ENCODE peak calls at places on chromosomes 3 and 15, in eight cellular contexts. Q is IMR-90, U is A549, L is coronary artery, A is H1, J is neural progenitor cell, W is Peyer's patch, T is gastrocnemius medialis. B is an unnamed sample.

GRCh38 chr15:63338170-63338569 is 43.5 kb downstream of the CA12 start:
- DNase-seq in Q (peak), U (no peak), L (no peak), A (no peak), J (no peak), W (no peak), T (no peak), B (no peak)

GRCh38 chr3:181797431-181797830 is 85.7 kb downstream of the SOX2 start:
- DNase-seq in Q (no peak), U (no peak), L (no peak), A (no peak), J (no peak), W (no peak), T (no peak), B (no peak)

GRCh38 chr3:178325330-178325729 is 210.9 kb upstream of the KCNMB2 start:
- DNase-seq in Q (peak), U (peak), L (no peak), A (no peak), J (peak), W (no peak), T (no peak), B (no peak)

GRCh38 chr15:49697121-49697520 is 76.3 kb downstream of the DTWD1 start:
- DNase-seq in Q (peak), U (no peak), L (no peak), A (no peak), J (no peak), W (no peak), T (no peak), B (no peak)

GRCh38 chr15:100727291-100727851 is 125.0 kb downstream of the ASB7 start:
- DNase-seq in Q (no peak), U (no peak), L (peak), A (no peak), J (no peak), W (no peak), T (no peak), B (no peak)

GRCh38 chr15:92869977-92870644 is 30.0 kb upstream of the CHD2 start:
- DNase-seq in Q (peak), U (peak), L (peak), A (no peak), J (no peak), W (no peak), T (no peak), B (no peak)

GRCh38 chr3:36393563-36393962 is 13.3 kb downstream of the STAC start:
- DNase-seq in Q (no peak), U (no peak), L (no peak), A (no peak), J (no peak), W (no peak), T (no peak), B (no peak)

GRCh38 chr3:59839283-59839682 is 789.5 kb upstream of the CFAP20DC start:
- DNase-seq in Q (peak), U (no peak), L (no peak), A (no peak), J (no peak), W (no peak), T (no peak), B (no peak)

GRCh38 chr3:170614214-170614966 is 28.5 kb upstream of the SLC7A14 start:
- DNase-seq in Q (peak), U (peak), L (no peak), A (no peak), J (no peak), W (no peak), T (peak), B (no peak)

GRCh38 chr15:69209661-69210060 is 49.2 kb downstream of the GLCE start:
- DNase-seq in Q (no peak), U (no peak), L (no peak), A (no peak), J (peak), W (no peak), T (no peak), B (no peak)

GRCh38 chr3:132004571-132004970 is 30.2 kb downstream of the CPNE4 start:
- DNase-seq in Q (no peak), U (no peak), L (no peak), A (no peak), J (no peak), W (no peak), T (no peak), B (no peak)

GRCh38 chr3:53194218-53195065 is 33.4 kb downstream of the PRKCD start:
- DNase-seq in Q (peak), U (no peak), L (no peak), A (no peak), J (peak), W (no peak), T (peak), B (no peak)

GRCh38 chr3:39502838-39503145 is 35.3 kb downstream of the MOBP start:
- DNase-seq in Q (no peak), U (no peak), L (no peak), A (no peak), J (no peak), W (no peak), T (no peak), B (no peak)

GRCh38 chr3:168794427-168794826 is 698.7 kb upstream of the GOLIM4 start:
- DNase-seq in Q (no peak), U (no peak), L (no peak), A (no peak), J (no peak), W (no peak), T (no peak), B (no peak)

GRCh38 chr3:168295027-168295426 is 199.3 kb upstream of the GOLIM4 start:
- DNase-seq in Q (no peak), U (no peak), L (no peak), A (no peak), J (no peak), W (no peak), T (no peak), B (no peak)

GRCh38 chr3:133377396-133377795 is 22.5 kb upstream of the BFSP2 start:
- DNase-seq in Q (peak), U (peak), L (peak), A (no peak), J (peak), W (no peak), T (no peak), B (no peak)

GRCh38 chr15:58462547-58462946 is 30.8 kb downstream of the LIPC start:
- DNase-seq in Q (no peak), U (no peak), L (no peak), A (no peak), J (peak), W (no peak), T (no peak), B (no peak)

GRCh38 chr3:156750191-156750873 is 75.8 kb upstream of the LEKR1 start:
- DNase-seq in Q (peak), U (no peak), L (no peak), A (no peak), J (peak), W (no peak), T (no peak), B (no peak)

GRCh38 chr15:72141171-72142084 is 23.2 kb downstream of the SENP8 start:
- DNase-seq in Q (no peak), U (no peak), L (no peak), A (no peak), J (no peak), W (peak), T (no peak), B (no peak)

GRCh38 chr3:111929484-111929883 is 49.3 kb upstream of the ABHD10 start:
- DNase-seq in Q (no peak), U (no peak), L (no peak), A (no peak), J (no peak), W (no peak), T (no peak), B (no peak)

GRCh38 chr15:38187646-38188313 is 64.9 kb upstream of the SPRED1 start:
- DNase-seq in Q (peak), U (no peak), L (no peak), A (no peak), J (no peak), W (no peak), T (no peak), B (no peak)

GRCh38 chr3:188635258-188636038 is 481.5 kb downstream of the LPP start:
- DNase-seq in Q (peak), U (no peak), L (no peak), A (no peak), J (no peak), W (no peak), T (no peak), B (no peak)

GRCh38 chr3:123412811-123413588 is 35.9 kb downstream of the ADCY5 start:
- DNase-seq in Q (no peak), U (no peak), L (no peak), A (no peak), J (no peak), W (no peak), T (no peak), B (no peak)

GRCh38 chr15:51727141-51727897 is 10.1 kb downstream of the LYSMD2 start:
- DNase-seq in Q (peak), U (peak), L (no peak), A (no peak), J (no peak), W (no peak), T (no peak), B (no peak)

GRCh38 chr3:45414823-45415222 is 26.4 kb downstream of the LARS2 start:
- DNase-seq in Q (no peak), U (no peak), L (no peak), A (no peak), J (no peak), W (no peak), T (no peak), B (no peak)

GRCh38 chr3:69209413-69209812 is 87.0 kb upstream of the LMOD3 start:
- DNase-seq in Q (no peak), U (no peak), L (no peak), A (no peak), J (no peak), W (no peak), T (no peak), B (no peak)

GRCh38 chr3:156477306-156477705 is 77.6 kb downstream of the SSR3 start:
- DNase-seq in Q (peak), U (no peak), L (no peak), A (no peak), J (peak), W (no peak), T (no peak), B (no peak)

GRCh38 chr3:150447631-150448465 is 39.8 kb downstream of the TSC22D2 start:
- DNase-seq in Q (no peak), U (no peak), L (no peak), A (no peak), J (no peak), W (no peak), T (no peak), B (no peak)

GRCh38 chr3:49714728-49715550 is 4.5 kb downstream of the AMIGO3 start:
- DNase-seq in Q (no peak), U (no peak), L (no peak), A (no peak), J (no peak), W (no peak), T (no peak), B (no peak)

DNA sequence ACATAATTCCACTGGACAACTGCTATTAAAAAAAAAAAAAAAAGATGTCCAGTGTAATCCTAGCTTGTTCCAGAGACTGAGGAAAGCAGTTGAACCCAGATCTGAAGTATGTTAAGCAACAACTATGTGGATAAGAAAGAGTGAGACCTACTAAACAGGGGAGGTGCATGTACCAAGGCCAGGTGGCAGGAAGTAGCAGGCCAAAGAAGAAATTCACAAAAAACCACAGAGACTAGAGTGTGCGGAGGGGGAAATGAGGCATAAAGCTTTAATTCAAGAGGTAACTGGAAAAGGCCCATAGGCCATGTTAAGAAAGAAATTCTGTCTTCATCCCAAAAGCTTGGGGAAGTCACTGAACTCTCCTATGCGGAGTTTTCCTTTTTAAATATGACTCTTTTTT is 490.0 kb downstream of the NAALADL2 start:
- DNase-seq in Q (no peak), U (no peak), L (no peak), A (no peak), J (no peak), W (no peak), T (no peak), B (no peak)
- H3K27ac ChIP-seq in Q (no peak), U (no peak), L (no peak), A (no peak), J (no peak), W (no peak), T (no peak), B (no peak)

DNA sequence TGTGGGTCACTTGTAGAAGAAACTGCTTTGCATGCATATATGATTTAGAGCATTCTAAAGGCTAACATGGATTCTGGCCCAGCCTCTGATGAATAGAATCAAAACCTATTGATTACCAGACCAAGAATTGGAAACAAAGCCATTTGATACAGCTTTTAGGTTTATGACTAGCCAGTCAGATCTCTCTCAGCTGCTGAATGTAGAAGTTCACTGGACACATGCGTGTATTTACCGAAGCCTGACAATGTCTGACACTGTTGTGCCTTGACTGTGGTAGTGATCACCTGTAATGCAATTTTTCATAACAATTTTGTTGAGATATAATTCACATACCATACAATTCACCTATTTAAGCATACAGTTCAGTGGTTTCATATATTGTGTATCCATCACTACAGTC is 122.0 kb downstream of the FNDC3B start:
- DNase-seq in Q (no peak), U (no peak), L (no peak), A (no peak), J (no peak), W (no peak), T (no peak), B (no peak)
- H3K27ac ChIP-seq in Q (no peak), U (peak), L (no peak), A (no peak), J (no peak), W (no peak), T (no peak), B (no peak)

GRCh38 chr3:58153371-58153770 is 57.4 kb downstream of the DNASE1L3 start:
- DNase-seq in Q (no peak), U (no peak), L (no peak), A (no peak), J (no peak), W (no peak), T (no peak), B (no peak)

GRCh38 chr3:58150130-58150663 is 60.6 kb downstream of the DNASE1L3 start:
- DNase-seq in Q (no peak), U (no peak), L (no peak), A (no peak), J (no peak), W (no peak), T (no peak), B (no peak)

GRCh38 chr3:58150800-58151199 is 60.0 kb downstream of the DNASE1L3 start:
- DNase-seq in Q (no peak), U (no peak), L (no peak), A (no peak), J (no peak), W (no peak), T (no peak), B (no peak)

GRCh38 chr3:58151637-58152036 is 59.1 kb downstream of the DNASE1L3 start:
- DNase-seq in Q (no peak), U (no peak), L (no peak), A (no peak), J (no peak), W (no peak), T (no peak), B (no peak)

GRCh38 chr3:58152225-58153015 is 58.4 kb downstream of the DNASE1L3 start:
- DNase-seq in Q (no peak), U (no peak), L (no peak), A (no peak), J (no peak), W (no peak), T (no peak), B (no peak)
- H3K27ac ChIP-seq in Q (no peak), U (no peak), L (no peak), A (no peak), J (no peak), W (no peak), T (no peak), B (no peak)

GRCh38 chr15:71057143-71057542 is 58.1 kb upstream of the THSD4 start:
- DNase-seq in Q (no peak), U (no peak), L (no peak), A (no peak), J (no peak), W (no peak), T (no peak), B (no peak)

GRCh38 chr15:71056111-71056510 is 59.2 kb upstream of the THSD4 start:
- DNase-seq in Q (no peak), U (no peak), L (no peak), A (no peak), J (no peak), W (no peak), T (no peak), B (no peak)

GRCh38 chr15:71055461-71055860 is 59.8 kb upstream of the THSD4 start:
- DNase-seq in Q (peak), U (peak), L (no peak), A (no peak), J (no peak), W (no peak), T (no peak), B (no peak)

GRCh38 chr15:71054286-71054952 is 60.9 kb upstream of the THSD4 start:
- DNase-seq in Q (peak), U (peak), L (no peak), A (no peak), J (no peak), W (no peak), T (no peak), B (no peak)

GRCh38 chr15:71057581-71057980 is 57.7 kb upstream of the THSD4 start:
- DNase-seq in Q (no peak), U (no peak), L (no peak), A (no peak), J (no peak), W (no peak), T (no peak), B (no peak)
- H3K27ac ChIP-seq in Q (no peak), U (no peak), L (no peak), A (no peak), J (no peak), W (no peak), T (no peak), B (no peak)

DNA sequence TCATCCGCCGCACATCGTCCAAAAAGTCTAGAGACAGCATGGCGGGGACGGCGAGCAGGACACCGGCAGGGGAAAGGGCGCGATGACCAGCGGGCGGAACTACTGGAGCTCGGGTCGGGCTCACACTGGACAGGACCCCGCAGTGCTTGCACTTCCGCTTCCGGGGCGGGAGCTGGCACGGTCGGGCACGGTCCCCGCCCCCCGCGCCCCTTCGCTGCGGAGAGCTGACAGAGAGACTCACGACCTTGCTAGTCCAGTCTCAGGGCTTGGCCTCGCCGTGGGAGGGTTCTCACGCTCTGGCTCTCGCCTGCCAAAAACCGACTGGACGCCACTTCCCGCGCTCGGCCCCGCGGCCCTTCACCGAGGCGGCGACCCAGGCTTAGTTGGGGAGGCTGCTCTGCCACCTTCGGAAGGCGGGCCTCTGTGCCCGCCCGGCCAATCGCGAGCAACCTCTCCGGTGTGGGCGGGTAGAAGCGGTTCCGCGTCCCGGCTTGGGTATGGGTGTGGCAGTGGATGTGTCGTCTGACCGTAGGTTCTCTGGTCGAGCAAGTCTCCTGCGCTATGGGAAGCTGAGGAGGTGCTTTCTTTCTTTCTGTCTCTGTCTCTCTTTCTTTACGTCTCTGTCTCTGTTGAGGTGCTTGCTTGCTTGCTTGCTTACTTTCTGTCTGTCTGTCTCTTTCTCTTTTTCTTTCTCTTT is at the start of gene SEC11A:
- DNase-seq in Q (peak), U (peak), L (peak), A (peak), J (peak), W (peak), T (peak), B (peak)
- H3K27ac ChIP-seq in Q (peak), U (peak), L (peak), A (peak), J (peak), W (peak), T (peak), B (peak)

GRCh38 chr3:17670749-17671148 is 71.7 kb downstream of the TBC1D5 start:
- DNase-seq in Q (no peak), U (no peak), L (no peak), A (no peak), J (no peak), W (no peak), T (no peak), B (no peak)

DNA sequence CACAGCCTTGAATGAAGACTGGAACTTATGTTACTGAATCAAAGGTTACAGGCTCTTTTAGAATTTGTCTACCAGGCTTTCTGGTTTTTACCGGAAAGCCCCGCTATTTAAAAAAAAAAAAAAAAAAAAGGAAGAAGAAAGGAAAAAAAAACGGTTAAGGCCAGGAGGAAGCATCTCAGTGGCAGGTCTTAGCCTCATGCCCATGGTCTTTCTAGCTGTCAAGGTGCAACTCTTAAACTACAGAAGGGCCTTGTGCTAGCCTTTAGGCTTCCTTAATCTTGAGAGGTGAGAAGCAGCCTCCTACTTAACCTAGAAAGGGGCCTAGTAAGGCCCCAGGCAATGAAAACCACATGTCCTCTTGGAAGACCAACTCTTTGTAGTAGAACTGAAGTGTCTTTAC is 77.5 kb downstream of the TBC1D5 start:
- DNase-seq in Q (no peak), U (no peak), L (no peak), A (no peak), J (no peak), W (no peak), T (no peak), B (no peak)
- H3K27ac ChIP-seq in Q (no peak), U (no peak), L (no peak), A (no peak), J (peak), W (no peak), T (no peak), B (no peak)

DNA sequence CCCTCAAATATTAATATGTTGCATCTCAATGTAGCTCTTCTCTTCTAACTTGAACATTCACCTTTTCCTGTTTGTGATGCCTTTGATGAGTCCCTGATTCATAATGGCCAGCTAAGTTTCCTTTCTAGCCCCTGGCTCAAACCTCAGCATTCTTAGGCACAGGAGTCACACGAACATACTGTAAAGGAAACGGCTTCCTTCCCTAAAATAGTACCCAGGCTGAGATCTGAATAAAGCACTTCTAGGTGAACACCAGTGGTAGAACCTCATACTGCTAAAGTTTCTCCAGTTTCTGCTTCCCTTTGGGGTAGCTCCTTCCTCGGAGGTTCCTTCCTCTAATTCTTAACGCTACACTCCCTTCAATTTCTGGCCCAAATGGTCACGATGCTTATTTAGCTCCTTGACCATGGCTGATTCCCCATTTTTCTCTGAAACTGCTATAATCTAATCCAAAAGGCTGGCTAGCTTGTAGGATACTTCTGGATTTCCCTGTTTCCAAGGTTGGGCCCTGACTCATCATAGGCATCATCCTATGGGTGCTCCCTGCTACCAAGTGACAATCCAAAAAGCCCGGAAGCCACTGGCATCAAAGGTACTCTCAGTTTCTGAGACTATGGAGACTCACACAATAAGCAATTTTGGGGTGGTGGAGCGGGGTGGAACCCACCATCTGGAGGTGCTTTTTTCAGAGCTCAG is 2.4 kb downstream of the ANAPC13 start:
- DNase-seq in Q (peak), U (no peak), L (no peak), A (no peak), J (no peak), W (no peak), T (no peak), B (no peak)
- H3K27ac ChIP-seq in Q (peak), U (no peak), L (peak), A (no peak), J (no peak), W (no peak), T (peak), B (no peak)